ENCODE peak calls at places on chromosomes 12 and 14, in four cellular contexts. P is lower lobe of right lung, Z is body of pancreas, Y is fibroblast of the aortic adventitia. E is an unnamed sample.

GRCh38 chr12:6684609-6685008 is 4.6 kb downstream of the ZNF384 start:
- DNase-seq in Z (no peak), P (no peak), Y (no peak), E (peak)

GRCh38 chr14:105845725-105846309 is 319.4 kb downstream of the TMEM121 start:
- DNase-seq in Z (no peak), Y (no peak), P (no peak), E (no peak)

GRCh38 chr14:63770187-63770807 is 42.4 kb upstream of the SGPP1 start:
- DNase-seq in Z (peak), P (no peak), Y (peak), E (peak)

GRCh38 chr14:73237219-73237785 is at the start of gene PAPLN:
- DNase-seq in P (no peak), Y (no peak), Z (peak), E (no peak)

GRCh38 chr12:43282106-43282505 is 269.9 kb downstream of the ADAMTS20 start:
- DNase-seq in Y (peak), P (no peak), Z (no peak), E (no peak)

GRCh38 chr14:89053303-89053702 is 228.9 kb downstream of the TTC8 start:
- DNase-seq in P (no peak), Y (no peak), Z (no peak), E (no peak)

GRCh38 chr14:29773990-29774389 is 153.7 kb downstream of the PRKD1 start:
- DNase-seq in Z (no peak), P (no peak), Y (no peak), E (no peak)

GRCh38 chr14:94282991-94283723 is 9.9 kb downstream of the SERPINA10 start:
- DNase-seq in P (no peak), Y (peak), Z (no peak), E (no peak)

GRCh38 chr12:121796855-121797751 is 3.6 kb upstream of the RHOF start:
- DNase-seq in P (peak), Y (peak), Z (peak), E (no peak)

GRCh38 chr12:27777141-27777540 is 2.9 kb upstream of the KLHL42 start:
- DNase-seq in Z (no peak), P (no peak), Y (no peak), E (no peak)

GRCh38 chr12:71710276-71711125 is 24.6 kb downstream of the TMEM19 start:
- DNase-seq in P (no peak), Z (no peak), Y (peak), E (no peak)

GRCh38 chr14:75283884-75284563 is 5.4 kb downstream of the FOS start:
- DNase-seq in P (peak), Z (peak), Y (peak), E (no peak)

GRCh38 chr14:61476737-61477410 is 155.5 kb downstream of the PRKCH start:
- DNase-seq in Z (no peak), P (no peak), Y (peak), E (peak)

GRCh38 chr12:121712462-121713256 is at the start of gene TMEM120B:
- DNase-seq in Y (peak), Z (peak), P (peak), E (peak)

GRCh38 chr14:75213172-75213571 is 36.8 kb upstream of the TMED10 start:
- DNase-seq in P (no peak), Y (no peak), Z (no peak), E (no peak)

GRCh38 chr14:55794655-55795583 is 214.9 kb downstream of the KTN1 start:
- DNase-seq in Y (peak), Z (peak), P (no peak), E (no peak)

GRCh38 chr12:132373967-132374820 is 44.8 kb upstream of the GALNT9 start:
- DNase-seq in P (no peak), Y (no peak), Z (no peak), E (no peak)

GRCh38 chr12:78470354-78471195 is 394.0 kb upstream of the SYT1 start:
- DNase-seq in Z (no peak), P (no peak), Y (peak), E (peak)

GRCh38 chr14:22164616-22165015 is 424.4 kb downstream of the DAD1 start:
- DNase-seq in Z (no peak), Y (no peak), P (no peak), E (no peak)

GRCh38 chr12:129052373-129052772 is 199.1 kb downstream of the GLT1D1 start:
- DNase-seq in Z (no peak), Y (no peak), P (no peak), E (no peak)

GRCh38 chr14:44589180-44589579 is 82.1 kb upstream of the FSCB start:
- DNase-seq in Y (no peak), Z (no peak), P (no peak), E (no peak)

GRCh38 chr12:3453947-3454675 is 36.9 kb upstream of the PRMT8 start:
- DNase-seq in P (no peak), Y (peak), Z (no peak), E (no peak)

GRCh38 chr12:56128669-56129209 is 672 bp downstream of the ESYT1 start:
- DNase-seq in P (peak), Z (no peak), Y (peak), E (no peak)

GRCh38 chr12:13124661-13125505 is 21.4 kb upstream of the GSG1 start:
- DNase-seq in Y (peak), P (no peak), Z (no peak), E (no peak)

GRCh38 chr12:21073822-21074460 is 57.1 kb upstream of the SLCO1B1 start:
- DNase-seq in Y (peak), Z (no peak), P (no peak), E (no peak)

GRCh38 chr12:130859128-130859527 is 12.7 kb upstream of the RAN start:
- DNase-seq in P (no peak), Y (no peak), Z (no peak), E (no peak)

GRCh38 chr12:107225626-107226025 is 132.3 kb upstream of the CRY1 start:
- DNase-seq in P (no peak), Z (no peak), Y (peak), E (no peak)

DNA sequence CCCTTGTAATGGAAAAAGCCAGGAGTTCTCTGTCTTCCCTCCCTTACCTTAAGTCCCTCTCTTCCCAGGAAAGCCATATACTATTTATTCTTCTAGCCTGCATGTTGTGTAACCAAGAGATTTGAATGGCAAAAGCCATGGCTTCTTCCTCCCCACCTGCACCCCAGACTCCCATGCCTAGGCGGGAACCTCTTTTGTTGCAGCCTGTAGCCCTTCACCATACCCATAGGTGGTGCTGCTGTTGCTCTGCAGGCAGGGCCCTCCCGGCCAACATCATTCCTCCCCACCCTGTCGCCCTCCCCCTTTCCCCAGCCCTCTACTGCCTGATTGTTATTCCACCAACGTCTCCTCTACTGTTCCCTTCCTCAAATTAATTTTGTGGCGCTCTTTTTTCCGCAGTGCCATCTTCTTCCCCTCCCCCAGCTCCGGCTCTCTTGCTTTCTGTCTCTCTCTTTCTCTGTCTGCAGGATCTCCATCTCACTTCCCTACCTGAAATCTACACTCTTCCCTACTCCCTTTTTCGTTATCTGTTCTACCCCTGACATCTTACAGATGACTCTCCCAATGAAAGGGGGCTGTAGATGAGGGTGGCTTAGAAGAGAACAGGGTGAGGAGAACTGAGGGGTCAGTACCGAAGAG is 13.8 kb downstream of the NGDN start:
- DNase-seq in Y (no peak), Z (no peak), P (no peak), E (peak)
- TF ChIP-seq CTCF in Y (peak), Z (peak), P (no peak), E (peak)

GRCh38 chr14:90058876-90059458 is 2.8 kb upstream of the KCNK13 start:
- DNase-seq in Y (no peak), P (no peak), Z (no peak), E (no peak)

GRCh38 chr14:90056821-90057220 is 5.0 kb upstream of the KCNK13 start:
- DNase-seq in Z (no peak), Y (no peak), P (no peak), E (no peak)

GRCh38 chr14:90050271-90050670 is 11.5 kb upstream of the KCNK13 start:
- DNase-seq in P (no peak), Y (no peak), Z (no peak), E (no peak)

GRCh38 chr14:90053044-90053443 is 8.8 kb upstream of the KCNK13 start:
- DNase-seq in Z (no peak), P (no peak), Y (peak), E (no peak)

DNA sequence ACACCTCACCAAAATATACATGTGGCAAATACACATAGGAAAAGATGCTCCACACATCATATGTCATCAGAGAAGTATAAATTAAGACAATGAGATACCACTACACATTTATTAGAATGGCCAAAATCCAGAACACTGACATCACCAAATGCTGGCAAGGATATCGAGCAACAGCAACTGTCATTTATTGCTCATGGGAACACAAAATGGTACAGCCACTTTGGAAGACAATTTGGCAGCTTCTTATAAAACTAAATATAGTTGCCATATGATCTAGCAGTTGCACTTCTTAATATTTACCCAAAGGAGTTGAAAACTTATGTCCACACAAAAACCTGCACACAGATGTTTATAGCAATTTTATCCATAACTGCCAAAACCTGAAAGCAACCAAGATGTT is 7.0 kb upstream of the KCNK13 start:
- DNase-seq in P (no peak), Z (no peak), Y (no peak), E (no peak)
- TF ChIP-seq CTCF in P (no peak), Z (no peak), Y (no peak), E (no peak)

GRCh38 chr12:99390707-99391106 is 256.8 kb upstream of the GARIN6 start:
- DNase-seq in P (no peak), Z (peak), Y (no peak), E (peak)
- TF ChIP-seq CTCF in P (no peak), Z (peak), Y (no peak), E (no peak)

GRCh38 chr12:54723653-54724256 is 75.6 kb upstream of the DCD start:
- DNase-seq in Y (peak), P (no peak), Z (no peak), E (peak)
- TF ChIP-seq CTCF in Y (peak), P (peak), Z (peak), E (peak)

GRCh38 chr14:96092936-96093335 is 53.8 kb downstream of the C14orf132 start:
- DNase-seq in Z (no peak), P (no peak), Y (no peak), E (no peak)
- TF ChIP-seq CTCF in Z (no peak), P (no peak), Y (no peak), E (no peak)

GRCh38 chr14:77752266-77752665 is 8.7 kb downstream of the SNW1 start:
- DNase-seq in Y (no peak), P (no peak), Z (no peak), E (no peak)
- TF ChIP-seq CTCF in Y (no peak), P (no peak), Z (no peak), E (no peak)

DNA sequence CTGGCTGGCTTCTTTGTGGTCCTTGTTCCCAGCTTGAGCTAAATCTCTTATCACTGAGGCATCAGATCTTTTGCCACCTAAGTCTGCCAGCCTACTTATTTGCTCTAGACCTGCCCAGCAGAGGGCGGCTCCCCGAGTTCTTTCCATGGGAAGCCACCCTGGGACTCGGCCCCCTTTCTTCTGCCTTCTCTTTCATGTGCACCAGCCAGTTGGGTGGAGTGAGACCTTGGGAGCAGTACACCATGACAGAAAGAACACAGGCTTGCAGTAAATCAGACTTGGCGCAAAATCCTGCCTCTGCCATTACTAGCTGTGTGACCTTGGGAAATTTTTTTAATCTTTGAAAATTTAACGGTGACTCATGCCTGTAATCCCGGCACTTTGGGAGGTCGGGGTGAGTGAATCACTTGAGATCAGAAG is 7.4 kb downstream of the SMAGP start:
- DNase-seq in Y (peak), P (peak), Z (peak), E (peak)
- TF ChIP-seq CTCF in Y (no peak), P (peak), Z (peak), E (no peak)